ENCODE peak calls at places on chromosome 10, in seven cellular contexts. P is LoVo, J is NCI-H774, V is erythroblast, N is NCI-H1092, X is ascending aorta, Y is WTC11. T is an unnamed sample.

GRCh38 chr10:110426294-110427153 is 71.2 kb upstream of the DUSP5 start:
- DNase-seq in P (no peak), J (no peak), V (no peak), N (no peak), X (no peak), Y (no peak), T (peak; percentile 68)

GRCh38 chr10:23530079-23530478 is 91.2 kb downstream of the OTUD1 start:
- DNase-seq in P (peak; percentile 15), J (no peak), V (peak; percentile 13), N (no peak), X (no peak), Y (no peak), T (no peak)

GRCh38 chr10:111209666-111210065 is 132.8 kb downstream of the ADRA2A start:
- DNase-seq in P (no peak), J (no peak), V (no peak), N (no peak), X (no peak), Y (no peak), T (no peak)

GRCh38 chr10:12874501-12874900 is 127.0 kb downstream of the CCDC3 start:
- DNase-seq in P (no peak), J (no peak), V (no peak), N (no peak), X (no peak), Y (no peak), T (no peak)

GRCh38 chr10:103082683-103083082 is 110.4 kb downstream of the NT5C2 start:
- DNase-seq in P (no peak), J (no peak), V (peak; percentile 62), N (no peak), X (no peak), Y (no peak), T (no peak)

GRCh38 chr10:117476281-117476680 is 66.3 kb upstream of the EMX2 start:
- DNase-seq in P (no peak), J (no peak), V (no peak), N (no peak), X (no peak), Y (no peak), T (no peak)

GRCh38 chr10:13268841-13269240 is 31.0 kb downstream of the PHYH start:
- DNase-seq in P (no peak), J (no peak), V (peak; percentile 27), N (no peak), X (no peak), Y (no peak), T (no peak)

GRCh38 chr10:72319416-72320254 is 35.1 kb downstream of the DNAJB12 start:
- DNase-seq in P (peak; percentile 85), J (peak; percentile 78), V (peak; percentile 98), N (peak; percentile 68), X (peak; percentile 95), Y (peak; percentile 83), T (peak; percentile 77)

GRCh38 chr10:69232736-69233135 is 12.6 kb downstream of the HKDC1 start:
- DNase-seq in P (peak; percentile 14), J (no peak), V (no peak), N (no peak), X (no peak), Y (no peak), T (no peak)

GRCh38 chr10:18610517-18610916 is 40.9 kb downstream of the NSUN6 start:
- DNase-seq in P (peak; percentile 91), J (no peak), V (no peak), N (no peak), X (no peak), Y (no peak), T (peak; percentile 63)

GRCh38 chr10:47166405-47166777 is 133.6 kb upstream of the GDF10 start:
- DNase-seq in P (no peak), J (no peak), V (no peak), N (no peak), X (no peak), Y (no peak), T (no peak)

GRCh38 chr10:127989481-127989964 is 82.6 kb downstream of the PTPRE start:
- DNase-seq in P (no peak), J (no peak), V (no peak), N (no peak), X (peak; percentile 48), Y (no peak), T (no peak)

GRCh38 chr10:30028006-30028441 is 31.4 kb downstream of the JCAD start:
- DNase-seq in P (no peak), J (no peak), V (no peak), N (no peak), X (no peak), Y (no peak), T (no peak)

GRCh38 chr10:71127773-71128172 is 84.6 kb upstream of the UNC5B start:
- DNase-seq in P (no peak), J (no peak), V (no peak), N (no peak), X (no peak), Y (no peak), T (no peak)

GRCh38 chr10:33494694-33495093 is 160.2 kb upstream of the NRP1 start:
- DNase-seq in P (no peak), J (no peak), V (no peak), N (no peak), X (no peak), Y (no peak), T (no peak)